ENCODE peak calls at places on chromosomes 7 and 10, in ten cellular contexts. Y, L, U, V, P, F, W, A, Z and Q are unnamed samples.
A peak's percentile ranks its signal among the peaks of the same experiment; 100 is the strongest.

GRCh38 chr7:157897686-157898085 is 560.9 kb downstream of the DNAJB6 start:
- DNase-seq in P (no peak), A (no peak), F (no peak), L (no peak), W (peak; percentile 69), Y (no peak), V (no peak), Z (no peak), U (no peak), Q (peak; percentile 34)

GRCh38 chr10:21989453-21990154 is 13.9 kb downstream of the DNAJC1 start:
- DNase-seq in Y (peak; percentile 43), A (peak; percentile 64), V (no peak), P (peak; percentile 74), W (peak; percentile 62), Z (peak; percentile 76), U (peak; percentile 45), L (peak; percentile 38), F (peak; percentile 33), Q (no peak)

GRCh38 chr7:43785425-43785824 is 26.9 kb downstream of the BLVRA start:
- DNase-seq in Z (peak; percentile 84), Y (no peak), V (no peak), U (no peak), W (no peak), A (peak; percentile 44), F (no peak), L (peak; percentile 60), P (no peak), Q (no peak)

GRCh38 chr10:70690584-70690983 is 18.3 kb downstream of the ADAMTS14 start:
- DNase-seq in V (no peak), P (no peak), Z (no peak), W (no peak), U (no peak), A (no peak), F (no peak), L (no peak), Y (no peak), Q (no peak)

GRCh38 chr10:22320591-22321155 is at the start of gene BMI1:
- DNase-seq in F (peak; percentile 79), Y (peak; percentile 79), Z (peak; percentile 75), L (peak; percentile 83), A (no peak), U (peak; percentile 85), W (peak; percentile 95), P (peak; percentile 87), V (peak; percentile 73), Q (no peak)

GRCh38 chr10:68154211-68154497 is 44.9 kb downstream of the MYPN start:
- DNase-seq in A (no peak), W (peak; percentile 52), Z (peak; percentile 54), F (no peak), V (no peak), P (peak; percentile 31), Y (no peak), L (peak; percentile 75), U (no peak), Q (no peak)

GRCh38 chr10:89337493-89337892 is 9.7 kb downstream of the IFIT3 start:
- DNase-seq in Y (no peak), P (no peak), V (no peak), F (no peak), U (peak; percentile 15), W (no peak), Z (peak; percentile 47), A (no peak), L (no peak), Q (no peak)

GRCh38 chr10:124093076-124093773 is at the start of gene CHST15:
- DNase-seq in F (peak; percentile 53), L (peak; percentile 67), Z (peak; percentile 4), Y (peak; percentile 64), A (peak; percentile 33), V (no peak), U (peak; percentile 54), W (peak; percentile 73), P (peak; percentile 59), Q (no peak)

GRCh38 chr10:15259136-15259535 is 90.6 kb upstream of the NMT2 start:
- DNase-seq in L (no peak), F (no peak), Y (no peak), U (no peak), Z (no peak), P (no peak), W (no peak), V (no peak), A (no peak), Q (no peak)

GRCh38 chr10:15263657-15264323 is 95.3 kb upstream of the NMT2 start:
- DNase-seq in Z (no peak), Y (no peak), L (no peak), P (no peak), A (no peak), W (no peak), F (no peak), V (no peak), U (no peak), Q (no peak)

GRCh38 chr10:15265076-15265475 is 96.6 kb upstream of the NMT2 start:
- DNase-seq in U (no peak), A (no peak), W (no peak), L (no peak), Y (no peak), F (no peak), P (no peak), V (no peak), Z (no peak), Q (no peak)

GRCh38 chr10:15265558-15265957 is 97.1 kb upstream of the NMT2 start:
- DNase-seq in L (no peak), Z (no peak), V (no peak), F (no peak), P (no peak), Y (no peak), A (no peak), W (no peak), U (no peak), Q (no peak)

DNA sequence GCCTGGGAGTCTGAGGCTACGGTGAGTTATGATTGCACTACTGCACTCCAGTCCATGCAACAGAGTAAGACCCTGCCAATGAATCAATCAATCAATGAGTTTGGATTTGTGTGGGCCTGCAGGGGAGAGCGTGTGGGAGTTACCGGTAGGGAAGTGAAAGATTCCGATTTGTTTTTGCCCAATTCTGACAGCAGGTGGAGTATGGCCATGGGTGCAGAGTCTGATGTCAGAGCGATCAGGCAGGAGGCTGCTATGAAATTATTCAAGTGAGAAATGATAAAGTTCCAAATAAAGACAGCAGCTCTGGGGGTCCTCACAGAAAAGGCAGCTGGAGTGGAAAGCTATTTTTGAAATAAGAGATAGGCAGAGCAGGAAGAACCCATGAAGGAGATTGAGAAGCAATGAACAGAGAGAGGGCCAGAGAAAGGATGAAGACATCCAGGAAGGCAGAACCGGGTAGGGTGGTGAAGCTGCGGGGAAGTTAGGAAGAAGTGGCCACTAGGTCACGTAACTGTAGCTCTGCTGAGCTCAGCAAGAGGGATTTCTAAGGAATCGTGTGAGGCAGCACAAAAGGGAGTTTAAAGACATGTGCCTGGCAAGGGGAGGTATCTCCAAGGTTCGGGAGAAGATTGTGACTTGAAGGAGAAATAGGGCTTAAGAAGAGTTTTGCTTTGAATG is 93.7 kb upstream of the NMT2 start:
- DNase-seq in P (no peak), Y (no peak), A (peak; percentile 18), U (peak; percentile 25), Z (peak; percentile 42), W (peak; percentile 43), L (no peak), V (no peak), F (no peak), Q (no peak)
- TF ChIP-seq CTCF in P (peak; percentile 40), Y (peak; percentile 7), A (peak; percentile 57), U (no peak), Z (peak; percentile 56), W (peak; percentile 26), L (no peak), V (peak; percentile 28), F (peak; percentile 28), Q (peak; percentile 26)

GRCh38 chr7:107754642-107755041 is 10.7 kb downstream of the CBLL1 start:
- DNase-seq in Z (no peak), P (no peak), L (no peak), A (no peak), U (no peak), V (no peak), F (no peak), W (no peak), Y (no peak), Q (no peak)
- TF ChIP-seq CTCF in Z (no peak), P (peak; percentile 17), L (no peak), A (peak; percentile 25), U (no peak), V (no peak), F (no peak), W (peak; percentile 54), Y (no peak), Q (no peak)

GRCh38 chr10:96784253-96784652 is 47.8 kb upstream of the LCOR start:
- DNase-seq in A (no peak), P (no peak), V (no peak), Z (no peak), F (no peak), U (no peak), L (no peak), Y (no peak), W (no peak), Q (no peak)

GRCh38 chr10:96791902-96792301 is 40.2 kb upstream of the LCOR start:
- DNase-seq in V (no peak), L (no peak), Y (no peak), F (no peak), W (no peak), P (no peak), Z (no peak), U (no peak), A (no peak), Q (no peak)

GRCh38 chr10:96794786-96795733 is 37.0 kb upstream of the LCOR start:
- DNase-seq in U (no peak), Y (no peak), W (no peak), L (no peak), Z (peak; percentile 20), V (no peak), F (no peak), P (no peak), A (no peak), Q (no peak)

DNA sequence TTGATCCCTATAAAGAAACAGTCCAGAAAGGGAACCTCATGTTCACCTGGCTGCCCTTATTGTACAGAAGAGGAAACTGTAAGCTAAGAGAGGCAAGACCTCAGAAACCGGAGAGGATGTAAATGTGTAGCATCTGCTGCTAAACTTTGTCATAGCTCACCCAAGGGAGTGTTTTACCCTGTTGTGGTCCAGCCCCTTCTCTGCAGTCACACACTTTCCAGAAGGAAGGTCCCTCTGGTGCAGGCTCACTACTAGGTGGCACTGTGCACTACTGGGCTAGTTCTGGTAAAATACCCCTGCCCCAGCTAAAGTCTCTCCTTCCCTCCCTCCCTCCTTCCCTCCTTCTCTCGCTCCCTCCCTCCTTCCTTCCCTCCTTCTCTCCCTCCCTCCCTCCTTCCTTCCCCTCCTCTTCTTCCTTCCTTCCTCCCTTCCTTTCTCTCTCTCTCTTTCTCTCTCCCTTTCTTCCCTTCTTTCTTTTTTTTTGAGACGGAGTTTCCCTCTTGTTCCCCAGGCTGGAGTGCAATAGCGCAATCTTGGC is 42.5 kb upstream of the LCOR start:
- DNase-seq in Y (no peak), V (no peak), F (no peak), Z (no peak), U (peak; percentile 68), W (no peak), P (no peak), A (no peak), L (no peak), Q (no peak)
- TF ChIP-seq CTCF in Y (no peak), V (no peak), F (no peak), Z (no peak), U (peak; percentile 68), W (no peak), P (no peak), A (no peak), L (no peak), Q (no peak)

DNA sequence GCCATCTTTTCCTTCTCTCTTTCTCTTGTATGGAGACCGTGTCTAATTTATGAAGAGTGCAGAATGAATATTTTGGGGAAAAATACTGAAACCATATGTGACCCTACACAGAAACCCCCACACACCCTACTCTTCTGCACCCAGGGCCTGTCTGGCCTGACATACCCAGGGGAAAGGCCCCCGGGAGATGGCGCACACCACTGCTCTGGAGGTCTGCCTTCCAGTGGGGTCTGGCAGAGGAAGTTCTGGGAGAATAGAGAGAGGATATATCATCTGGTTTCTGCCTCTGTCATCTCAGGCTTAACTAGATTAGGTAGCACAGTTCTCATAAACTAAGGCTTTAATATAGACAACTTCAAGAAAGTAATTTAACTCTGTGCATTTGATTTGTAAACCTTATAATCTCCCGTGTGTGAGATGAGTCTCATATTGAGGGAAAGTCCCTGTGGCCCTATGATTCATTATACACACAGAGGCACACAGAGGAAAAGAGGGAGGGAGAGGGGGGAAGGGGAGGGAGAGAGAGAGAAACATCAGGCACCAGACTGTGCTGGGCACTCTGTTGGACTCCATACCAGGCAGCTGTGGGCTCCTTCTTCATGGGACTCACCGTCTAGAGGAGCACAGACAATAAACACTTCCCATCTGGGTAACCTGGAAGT is 123.3 kb downstream of the AOAH start:
- DNase-seq in Y (no peak), F (no peak), P (no peak), A (no peak), Z (no peak), V (no peak), L (no peak), U (no peak), W (no peak), Q (no peak)
- TF ChIP-seq CTCF in Y (no peak), F (no peak), P (no peak), A (no peak), Z (no peak), V (no peak), L (no peak), U (no peak), W (no peak), Q (no peak)